ENCODE peak calls at places on chromosomes 11 and 22, in eight cellular contexts. One of them, this sample, is unnamed.

GRCh38 chr11:108970221-108970991 is 305.5 kb downstream of the DDX10 start:
- DNase-seq in putamen: no peak
- DNase-seq in LoVo: no peak
- DNase-seq in stimulated activated CD4-positive, alpha-beta T cell treated with anti-CD3 and anti-CD28 coated beads, Interleukin-4, amount 100 ng/mL, for 1 hour: no peak
- DNase-seq in HT1080: no peak
- DNase-seq in Right ventricle myocardium superior: no peak
- DNase-seq in iPS DF 6.9: no peak
- DNase-seq in T-cell: no peak
- DNase-seq in this sample: peak

GRCh38 chr11:133917921-133918605 is 38.7 kb downstream of the IGSF9B start:
- DNase-seq in LoVo: no peak
- DNase-seq in T-cell: no peak
- DNase-seq in HT1080: no peak
- DNase-seq in putamen: no peak
- DNase-seq in stimulated activated CD4-positive, alpha-beta T cell treated with anti-CD3 and anti-CD28 coated beads, Interleukin-4, amount 100 ng/mL, for 1 hour: no peak
- DNase-seq in iPS DF 6.9: no peak
- DNase-seq in Right ventricle myocardium superior: no peak
- DNase-seq in this sample: no peak

GRCh38 chr11:113193077-113193476 is 121.3 kb upstream of the TTC12 start:
- DNase-seq in HT1080: no peak
- DNase-seq in putamen: no peak
- DNase-seq in iPS DF 6.9: no peak
- DNase-seq in Right ventricle myocardium superior: no peak
- DNase-seq in stimulated activated CD4-positive, alpha-beta T cell treated with anti-CD3 and anti-CD28 coated beads, Interleukin-4, amount 100 ng/mL, for 1 hour: no peak
- DNase-seq in T-cell: no peak
- DNase-seq in LoVo: no peak
- DNase-seq in this sample: no peak

GRCh38 chr22:49827853-49828598 is at the start of gene BRD1:
- DNase-seq in LoVo: peak
- DNase-seq in putamen: peak
- DNase-seq in Right ventricle myocardium superior: peak
- DNase-seq in HT1080: no peak
- DNase-seq in stimulated activated CD4-positive, alpha-beta T cell treated with anti-CD3 and anti-CD28 coated beads, Interleukin-4, amount 100 ng/mL, for 1 hour: peak
- DNase-seq in iPS DF 6.9: no peak
- DNase-seq in T-cell: peak
- DNase-seq in this sample: peak

GRCh38 chr11:111120691-111121090 is 124.8 kb upstream of the POU2AF2 start:
- DNase-seq in stimulated activated CD4-positive, alpha-beta T cell treated with anti-CD3 and anti-CD28 coated beads, Interleukin-4, amount 100 ng/mL, for 1 hour: no peak
- DNase-seq in putamen: no peak
- DNase-seq in Right ventricle myocardium superior: no peak
- DNase-seq in HT1080: no peak
- DNase-seq in T-cell: no peak
- DNase-seq in iPS DF 6.9: no peak
- DNase-seq in LoVo: no peak
- DNase-seq in this sample: no peak

GRCh38 chr11:124079631-124080318 is 35.5 kb upstream of the VWA5A start:
- DNase-seq in LoVo: no peak
- DNase-seq in HT1080: no peak
- DNase-seq in putamen: no peak
- DNase-seq in Right ventricle myocardium superior: no peak
- DNase-seq in stimulated activated CD4-positive, alpha-beta T cell treated with anti-CD3 and anti-CD28 coated beads, Interleukin-4, amount 100 ng/mL, for 1 hour: no peak
- DNase-seq in iPS DF 6.9: no peak
- DNase-seq in T-cell: no peak
- DNase-seq in this sample: no peak

GRCh38 chr11:64803163-64803845 is at the start of gene MAP4K2:
- DNase-seq in HT1080: peak
- DNase-seq in Right ventricle myocardium superior: peak
- DNase-seq in iPS DF 6.9: peak
- DNase-seq in LoVo: peak
- DNase-seq in stimulated activated CD4-positive, alpha-beta T cell treated with anti-CD3 and anti-CD28 coated beads, Interleukin-4, amount 100 ng/mL, for 1 hour: peak
- DNase-seq in T-cell: peak
- DNase-seq in putamen: peak
- DNase-seq in this sample: peak

GRCh38 chr11:86418929-86419328 is 44.2 kb downstream of the CCDC81 start:
- DNase-seq in Right ventricle myocardium superior: no peak
- DNase-seq in stimulated activated CD4-positive, alpha-beta T cell treated with anti-CD3 and anti-CD28 coated beads, Interleukin-4, amount 100 ng/mL, for 1 hour: no peak
- DNase-seq in HT1080: peak
- DNase-seq in putamen: no peak
- DNase-seq in T-cell: no peak
- DNase-seq in iPS DF 6.9: no peak
- DNase-seq in LoVo: no peak
- DNase-seq in this sample: peak

GRCh38 chr11:133726576-133726975 is 118.7 kb downstream of the SPATA19 start:
- DNase-seq in stimulated activated CD4-positive, alpha-beta T cell treated with anti-CD3 and anti-CD28 coated beads, Interleukin-4, amount 100 ng/mL, for 1 hour: no peak
- DNase-seq in putamen: no peak
- DNase-seq in Right ventricle myocardium superior: no peak
- DNase-seq in HT1080: no peak
- DNase-seq in iPS DF 6.9: no peak
- DNase-seq in LoVo: no peak
- DNase-seq in T-cell: no peak
- DNase-seq in this sample: no peak

GRCh38 chr11:65695459-65696241 is 16.4 kb upstream of the KAT5 start:
- DNase-seq in putamen: peak
- DNase-seq in iPS DF 6.9: no peak
- DNase-seq in Right ventricle myocardium superior: peak
- DNase-seq in LoVo: peak
- DNase-seq in HT1080: peak
- DNase-seq in T-cell: no peak
- DNase-seq in stimulated activated CD4-positive, alpha-beta T cell treated with anti-CD3 and anti-CD28 coated beads, Interleukin-4, amount 100 ng/mL, for 1 hour: no peak
- DNase-seq in this sample: peak

GRCh38 chr11:28521075-28521474 is 412.9 kb downstream of the METTL15 start:
- DNase-seq in LoVo: peak
- DNase-seq in iPS DF 6.9: no peak
- DNase-seq in HT1080: no peak
- DNase-seq in stimulated activated CD4-positive, alpha-beta T cell treated with anti-CD3 and anti-CD28 coated beads, Interleukin-4, amount 100 ng/mL, for 1 hour: no peak
- DNase-seq in putamen: no peak
- DNase-seq in T-cell: no peak
- DNase-seq in Right ventricle myocardium superior: no peak
- DNase-seq in this sample: no peak

GRCh38 chr11:134662629-134663360 is 250.8 kb upstream of the B3GAT1 start:
- DNase-seq in Right ventricle myocardium superior: no peak
- DNase-seq in HT1080: no peak
- DNase-seq in stimulated activated CD4-positive, alpha-beta T cell treated with anti-CD3 and anti-CD28 coated beads, Interleukin-4, amount 100 ng/mL, for 1 hour: no peak
- DNase-seq in LoVo: no peak
- DNase-seq in putamen: no peak
- DNase-seq in iPS DF 6.9: no peak
- DNase-seq in T-cell: no peak
- DNase-seq in this sample: no peak

GRCh38 chr11:71451596-71452353 is 1.2 kb upstream of the NADSYN1 start:
- DNase-seq in Right ventricle myocardium superior: peak
- DNase-seq in stimulated activated CD4-positive, alpha-beta T cell treated with anti-CD3 and anti-CD28 coated beads, Interleukin-4, amount 100 ng/mL, for 1 hour: no peak
- DNase-seq in LoVo: no peak
- DNase-seq in HT1080: no peak
- DNase-seq in iPS DF 6.9: peak
- DNase-seq in T-cell: no peak
- DNase-seq in putamen: no peak
- DNase-seq in this sample: peak

GRCh38 chr11:73141031-73141308 is 1.1 kb downstream of the FCHSD2 start:
- DNase-seq in HT1080: no peak
- DNase-seq in putamen: no peak
- DNase-seq in T-cell: no peak
- DNase-seq in LoVo: no peak
- DNase-seq in iPS DF 6.9: no peak
- DNase-seq in Right ventricle myocardium superior: peak
- DNase-seq in stimulated activated CD4-positive, alpha-beta T cell treated with anti-CD3 and anti-CD28 coated beads, Interleukin-4, amount 100 ng/mL, for 1 hour: peak
- DNase-seq in this sample: no peak

GRCh38 chr11:115222218-115222862 is 281.9 kb downstream of the CADM1 start:
- DNase-seq in Right ventricle myocardium superior: no peak
- DNase-seq in T-cell: peak
- DNase-seq in LoVo: peak
- DNase-seq in HT1080: peak
- DNase-seq in stimulated activated CD4-positive, alpha-beta T cell treated with anti-CD3 and anti-CD28 coated beads, Interleukin-4, amount 100 ng/mL, for 1 hour: no peak
- DNase-seq in putamen: no peak
- DNase-seq in iPS DF 6.9: no peak
- DNase-seq in this sample: peak

GRCh38 chr11:65811764-65812475 is 21.8 kb upstream of the SNX32 start:
- DNase-seq in stimulated activated CD4-positive, alpha-beta T cell treated with anti-CD3 and anti-CD28 coated beads, Interleukin-4, amount 100 ng/mL, for 1 hour: no peak
- DNase-seq in putamen: no peak
- DNase-seq in Right ventricle myocardium superior: no peak
- DNase-seq in LoVo: no peak
- DNase-seq in HT1080: no peak
- DNase-seq in T-cell: no peak
- DNase-seq in iPS DF 6.9: no peak
- DNase-seq in this sample: no peak

GRCh38 chr11:44484211-44484610 is 81.3 kb upstream of the CD82 start:
- DNase-seq in LoVo: no peak
- DNase-seq in iPS DF 6.9: no peak
- DNase-seq in T-cell: no peak
- DNase-seq in stimulated activated CD4-positive, alpha-beta T cell treated with anti-CD3 and anti-CD28 coated beads, Interleukin-4, amount 100 ng/mL, for 1 hour: no peak
- DNase-seq in HT1080: no peak
- DNase-seq in putamen: no peak
- DNase-seq in Right ventricle myocardium superior: no peak
- DNase-seq in this sample: peak

GRCh38 chr11:34502949-34503348 is 10.6 kb downstream of the ELF5 start:
- DNase-seq in putamen: no peak
- DNase-seq in Right ventricle myocardium superior: no peak
- DNase-seq in stimulated activated CD4-positive, alpha-beta T cell treated with anti-CD3 and anti-CD28 coated beads, Interleukin-4, amount 100 ng/mL, for 1 hour: no peak
- DNase-seq in iPS DF 6.9: no peak
- DNase-seq in T-cell: no peak
- DNase-seq in LoVo: no peak
- DNase-seq in HT1080: peak
- DNase-seq in this sample: no peak

GRCh38 chr22:24423519-24424000 is 3.8 kb upstream of the ADORA2A start:
- DNase-seq in T-cell: peak
- DNase-seq in iPS DF 6.9: no peak
- DNase-seq in LoVo: peak
- DNase-seq in putamen: no peak
- DNase-seq in stimulated activated CD4-positive, alpha-beta T cell treated with anti-CD3 and anti-CD28 coated beads, Interleukin-4, amount 100 ng/mL, for 1 hour: peak
- DNase-seq in HT1080: no peak
- DNase-seq in Right ventricle myocardium superior: peak
- DNase-seq in this sample: peak

GRCh38 chr11:2945757-2946287 is 16.6 kb upstream of the PHLDA2 start:
- DNase-seq in iPS DF 6.9: no peak
- DNase-seq in putamen: no peak
- DNase-seq in Right ventricle myocardium superior: no peak
- DNase-seq in LoVo: no peak
- DNase-seq in T-cell: no peak
- DNase-seq in HT1080: no peak
- DNase-seq in stimulated activated CD4-positive, alpha-beta T cell treated with anti-CD3 and anti-CD28 coated beads, Interleukin-4, amount 100 ng/mL, for 1 hour: no peak
- DNase-seq in this sample: no peak

GRCh38 chr11:32071811-32072210 is 19.1 kb upstream of the RCN1 start:
- DNase-seq in iPS DF 6.9: no peak
- DNase-seq in putamen: no peak
- DNase-seq in HT1080: peak
- DNase-seq in Right ventricle myocardium superior: no peak
- DNase-seq in stimulated activated CD4-positive, alpha-beta T cell treated with anti-CD3 and anti-CD28 coated beads, Interleukin-4, amount 100 ng/mL, for 1 hour: no peak
- DNase-seq in T-cell: no peak
- DNase-seq in LoVo: peak
- DNase-seq in this sample: peak

GRCh38 chr11:1516273-1517067 is 29.9 kb upstream of the MOB2 start:
- DNase-seq in putamen: no peak
- DNase-seq in iPS DF 6.9: no peak
- DNase-seq in T-cell: no peak
- DNase-seq in Right ventricle myocardium superior: no peak
- DNase-seq in HT1080: no peak
- DNase-seq in stimulated activated CD4-positive, alpha-beta T cell treated with anti-CD3 and anti-CD28 coated beads, Interleukin-4, amount 100 ng/mL, for 1 hour: no peak
- DNase-seq in LoVo: no peak
- DNase-seq in this sample: peak

GRCh38 chr11:1870721-1871466 is 18.0 kb downstream of the LSP1 start:
- DNase-seq in HT1080: no peak
- DNase-seq in LoVo: no peak
- DNase-seq in iPS DF 6.9: no peak
- DNase-seq in Right ventricle myocardium superior: peak
- DNase-seq in putamen: no peak
- DNase-seq in T-cell: peak
- DNase-seq in stimulated activated CD4-positive, alpha-beta T cell treated with anti-CD3 and anti-CD28 coated beads, Interleukin-4, amount 100 ng/mL, for 1 hour: peak
- DNase-seq in this sample: no peak

GRCh38 chr11:23680488-23681230 is 816.2 kb upstream of the LUZP2 start:
- DNase-seq in iPS DF 6.9: no peak
- DNase-seq in stimulated activated CD4-positive, alpha-beta T cell treated with anti-CD3 and anti-CD28 coated beads, Interleukin-4, amount 100 ng/mL, for 1 hour: no peak
- DNase-seq in Right ventricle myocardium superior: no peak
- DNase-seq in T-cell: no peak
- DNase-seq in HT1080: no peak
- DNase-seq in LoVo: no peak
- DNase-seq in putamen: no peak
- DNase-seq in this sample: no peak

GRCh38 chr11:72070486-72070885 is 9.9 kb downstream of the NUMA1 start:
- DNase-seq in stimulated activated CD4-positive, alpha-beta T cell treated with anti-CD3 and anti-CD28 coated beads, Interleukin-4, amount 100 ng/mL, for 1 hour: no peak
- DNase-seq in LoVo: no peak
- DNase-seq in putamen: no peak
- DNase-seq in HT1080: no peak
- DNase-seq in T-cell: no peak
- DNase-seq in iPS DF 6.9: no peak
- DNase-seq in Right ventricle myocardium superior: no peak
- DNase-seq in this sample: peak

GRCh38 chr11:94134651-94135512 is 6.2 kb downstream of the PANX1 start:
- DNase-seq in HT1080: peak
- DNase-seq in iPS DF 6.9: no peak
- DNase-seq in T-cell: no peak
- DNase-seq in Right ventricle myocardium superior: peak
- DNase-seq in putamen: no peak
- DNase-seq in stimulated activated CD4-positive, alpha-beta T cell treated with anti-CD3 and anti-CD28 coated beads, Interleukin-4, amount 100 ng/mL, for 1 hour: peak
- DNase-seq in LoVo: peak
- DNase-seq in this sample: peak

GRCh38 chr11:45052361-45052760 is 94.1 kb upstream of the PRDM11 start:
- DNase-seq in putamen: no peak
- DNase-seq in LoVo: no peak
- DNase-seq in Right ventricle myocardium superior: no peak
- DNase-seq in HT1080: no peak
- DNase-seq in stimulated activated CD4-positive, alpha-beta T cell treated with anti-CD3 and anti-CD28 coated beads, Interleukin-4, amount 100 ng/mL, for 1 hour: no peak
- DNase-seq in T-cell: no peak
- DNase-seq in iPS DF 6.9: no peak
- DNase-seq in this sample: no peak

GRCh38 chr11:115558635-115559034 is 54.4 kb upstream of the CADM1 start:
- DNase-seq in iPS DF 6.9: no peak
- DNase-seq in stimulated activated CD4-positive, alpha-beta T cell treated with anti-CD3 and anti-CD28 coated beads, Interleukin-4, amount 100 ng/mL, for 1 hour: no peak
- DNase-seq in HT1080: no peak
- DNase-seq in Right ventricle myocardium superior: no peak
- DNase-seq in LoVo: no peak
- DNase-seq in putamen: no peak
- DNase-seq in T-cell: no peak
- DNase-seq in this sample: no peak

GRCh38 chr11:28887681-28888080 is 779.5 kb downstream of the METTL15 start:
- DNase-seq in HT1080: no peak
- DNase-seq in stimulated activated CD4-positive, alpha-beta T cell treated with anti-CD3 and anti-CD28 coated beads, Interleukin-4, amount 100 ng/mL, for 1 hour: no peak
- DNase-seq in Right ventricle myocardium superior: no peak
- DNase-seq in iPS DF 6.9: no peak
- DNase-seq in LoVo: no peak
- DNase-seq in T-cell: no peak
- DNase-seq in putamen: no peak
- DNase-seq in this sample: no peak

GRCh38 chr11:131044851-131045250 is 128.6 kb upstream of the SNX19 start:
- DNase-seq in stimulated activated CD4-positive, alpha-beta T cell treated with anti-CD3 and anti-CD28 coated beads, Interleukin-4, amount 100 ng/mL, for 1 hour: no peak
- DNase-seq in putamen: no peak
- DNase-seq in T-cell: no peak
- DNase-seq in HT1080: no peak
- DNase-seq in iPS DF 6.9: no peak
- DNase-seq in LoVo: no peak
- DNase-seq in Right ventricle myocardium superior: no peak
- DNase-seq in this sample: no peak

GRCh38 chr11:135023499-135023898 is 611.5 kb upstream of the B3GAT1 start:
- DNase-seq in iPS DF 6.9: no peak
- DNase-seq in HT1080: no peak
- DNase-seq in LoVo: no peak
- DNase-seq in putamen: no peak
- DNase-seq in Right ventricle myocardium superior: no peak
- DNase-seq in T-cell: no peak
- DNase-seq in stimulated activated CD4-positive, alpha-beta T cell treated with anti-CD3 and anti-CD28 coated beads, Interleukin-4, amount 100 ng/mL, for 1 hour: no peak
- DNase-seq in this sample: no peak

GRCh38 chr22:27220349-27220748 is 563.0 kb downstream of the MIAT start:
- DNase-seq in Right ventricle myocardium superior: no peak
- DNase-seq in stimulated activated CD4-positive, alpha-beta T cell treated with anti-CD3 and anti-CD28 coated beads, Interleukin-4, amount 100 ng/mL, for 1 hour: no peak
- DNase-seq in HT1080: peak
- DNase-seq in iPS DF 6.9: no peak
- DNase-seq in T-cell: no peak
- DNase-seq in LoVo: no peak
- DNase-seq in putamen: peak
- DNase-seq in this sample: peak

GRCh38 chr11:62603771-62604170 is 2.1 kb upstream of the MTA2 start:
- DNase-seq in HT1080: no peak
- DNase-seq in stimulated activated CD4-positive, alpha-beta T cell treated with anti-CD3 and anti-CD28 coated beads, Interleukin-4, amount 100 ng/mL, for 1 hour: no peak
- DNase-seq in iPS DF 6.9: no peak
- DNase-seq in putamen: no peak
- DNase-seq in Right ventricle myocardium superior: peak
- DNase-seq in LoVo: no peak
- DNase-seq in T-cell: no peak
- DNase-seq in this sample: no peak

GRCh38 chr11:32034680-32035079 is 56.2 kb upstream of the RCN1 start:
- DNase-seq in iPS DF 6.9: no peak
- DNase-seq in LoVo: no peak
- DNase-seq in HT1080: no peak
- DNase-seq in Right ventricle myocardium superior: no peak
- DNase-seq in T-cell: no peak
- DNase-seq in stimulated activated CD4-positive, alpha-beta T cell treated with anti-CD3 and anti-CD28 coated beads, Interleukin-4, amount 100 ng/mL, for 1 hour: no peak
- DNase-seq in putamen: no peak
- DNase-seq in this sample: no peak